ENCODE peak calls at places on chromosome 16, in nine cellular contexts. G, I, D, J, A, R, L, Z and Q are unnamed samples.

GRCh38 chr16:74257061-74257460 is 39.6 kb upstream of the PSMD7 start:
- DNase-seq in R (no peak), J (no peak), A (no peak), Z (no peak), D (peak), G (no peak), I (no peak), L (no peak), Q (no peak)

GRCh38 chr16:11792404-11793260 is 4.4 kb downstream of the ZC3H7A start:
- DNase-seq in J (no peak), A (no peak), Z (peak), R (no peak), I (peak), D (no peak), L (peak), G (no peak), Q (no peak)

GRCh38 chr16:6317924-6318323 is 1014.7 kb upstream of the RBFOX1 start:
- DNase-seq in L (no peak), G (no peak), R (no peak), I (no peak), A (no peak), D (no peak), J (peak), Z (no peak), Q (no peak)

GRCh38 chr16:53433930-53434435 is 288 bp upstream of the RBL2 start:
- DNase-seq in L (no peak), R (no peak), I (no peak), D (no peak), J (no peak), G (peak), A (no peak), Z (no peak), Q (no peak)

GRCh38 chr16:87431926-87432325 is 39.8 kb downstream of the MAP1LC3B start:
- DNase-seq in J (no peak), D (no peak), Z (no peak), R (no peak), A (no peak), G (no peak), L (no peak), I (no peak), Q (no peak)

GRCh38 chr16:28623172-28623711 is 13.4 kb upstream of the SULT1A1 start:
- DNase-seq in G (no peak), Z (peak), D (no peak), I (no peak), A (no peak), J (peak), R (peak), L (peak), Q (peak)

GRCh38 chr16:81553080-81553813 is 108.6 kb downstream of the CMIP start:
- DNase-seq in J (no peak), R (no peak), Z (peak), D (no peak), L (no peak), G (no peak), I (no peak), A (no peak), Q (peak)

GRCh38 chr16:68265078-68265925 is 976 bp downstream of the SLC7A6 start:
- DNase-seq in J (peak), R (no peak), L (peak), Z (peak), I (peak), A (no peak), G (no peak), D (peak), Q (no peak)

GRCh38 chr16:66199189-66199588 is 167.3 kb upstream of the CDH5 start:
- DNase-seq in I (no peak), R (no peak), J (no peak), G (no peak), A (no peak), L (no peak), D (peak), Z (no peak), Q (no peak)

GRCh38 chr16:66427871-66428681 is 981 bp downstream of the BEAN1 start:
- DNase-seq in L (no peak), G (no peak), Z (no peak), R (peak), J (peak), D (no peak), I (no peak), A (no peak), Q (no peak)

GRCh38 chr16:54342001-54342776 is 55.6 kb upstream of the IRX3 start:
- DNase-seq in A (no peak), I (peak), R (peak), Z (no peak), D (no peak), J (no peak), L (no peak), G (no peak), Q (no peak)

GRCh38 chr16:15949210-15950166 is at the start of gene ABCC1:
- DNase-seq in J (peak), L (peak), R (peak), D (no peak), I (peak), A (no peak), G (no peak), Z (peak), Q (peak)

GRCh38 chr16:69921125-69921524 is 30.0 kb upstream of the CLEC18A start:
- DNase-seq in L (no peak), I (no peak), Z (no peak), A (no peak), D (no peak), J (no peak), G (no peak), R (no peak), Q (no peak)

GRCh38 chr16:54651440-54651839 is 279.2 kb upstream of the IRX5 start:
- DNase-seq in Z (no peak), G (no peak), D (no peak), L (no peak), J (peak), I (no peak), A (no peak), R (no peak), Q (no peak)

GRCh38 chr16:80265624-80266306 is 275.0 kb upstream of the DYNLRB2 start:
- DNase-seq in D (no peak), L (no peak), I (no peak), Z (no peak), A (no peak), R (no peak), G (no peak), J (no peak), Q (no peak)

GRCh38 chr16:28193530-28194423 is 18.0 kb downstream of the XPO6 start:
- DNase-seq in D (no peak), L (no peak), A (no peak), R (no peak), I (no peak), G (no peak), Z (no peak), J (no peak), Q (no peak)

GRCh38 chr16:28166394-28167208 is 45.2 kb downstream of the XPO6 start:
- DNase-seq in A (no peak), Z (no peak), L (no peak), I (no peak), D (no peak), G (no peak), R (no peak), J (no peak), Q (no peak)

GRCh38 chr16:67184453-67185002 is 765 bp upstream of the MATCAP1 start:
- DNase-seq in I (no peak), L (no peak), Z (no peak), A (no peak), D (no peak), G (no peak), J (no peak), R (peak), Q (no peak)

GRCh38 chr16:79601092-79601977 is 798 bp upstream of the MAF start:
- DNase-seq in L (peak), Z (peak), R (peak), D (no peak), G (no peak), A (no peak), J (peak), I (peak), Q (peak)

GRCh38 chr16:75398333-75398732 is 35.0 kb downstream of the CFDP1 start:
- DNase-seq in J (no peak), D (no peak), A (no peak), R (no peak), Z (no peak), I (no peak), G (no peak), L (no peak), Q (no peak)

GRCh38 chr16:75012380-75013081 is 13.7 kb downstream of the ZNRF1 start:
- DNase-seq in R (no peak), I (no peak), L (no peak), Z (no peak), J (no peak), A (no peak), G (no peak), D (no peak), Q (no peak)

GRCh38 chr16:75660726-75661302 is 13.2 kb downstream of the TERF2IP start:
- DNase-seq in A (no peak), D (no peak), J (no peak), Z (no peak), G (no peak), L (no peak), I (no peak), R (no peak), Q (no peak)

GRCh38 chr16:71479420-71479819 is 9.7 kb downstream of the ZNF19 start:
- DNase-seq in L (peak), R (no peak), G (no peak), J (peak), A (no peak), I (no peak), D (no peak), Z (no peak), Q (no peak)

GRCh38 chr16:88086571-88087516 is 135.6 kb downstream of the BANP start:
- DNase-seq in J (no peak), A (no peak), G (no peak), D (no peak), Z (no peak), L (no peak), R (no peak), I (no peak), Q (no peak)

GRCh38 chr16:55035037-55035436 is 104.4 kb downstream of the IRX5 start:
- DNase-seq in R (no peak), I (no peak), G (no peak), L (no peak), Z (peak), J (peak), D (no peak), A (no peak), Q (peak)

GRCh38 chr16:60392380-60392779 is 1643.9 kb downstream of the CDH8 start:
- DNase-seq in I (no peak), R (no peak), L (no peak), Z (no peak), G (no peak), A (no peak), J (no peak), D (no peak), Q (no peak)

GRCh38 chr16:72819345-72819744 is 228.6 kb downstream of the ZFHX3 start:
- DNase-seq in G (no peak), R (no peak), Z (no peak), D (no peak), I (no peak), J (no peak), L (no peak), A (no peak), Q (no peak)

GRCh38 chr16:12184419-12184831 is 207.9 kb downstream of the SNX29 start:
- DNase-seq in I (no peak), A (no peak), L (no peak), Z (no peak), D (no peak), R (no peak), G (no peak), J (no peak), Q (no peak)

GRCh38 chr16:56848056-56848936 is 16.7 kb upstream of the SLC12A3 start:
- DNase-seq in A (no peak), Z (no peak), J (no peak), I (no peak), D (no peak), G (no peak), L (no peak), R (no peak), Q (peak)

GRCh38 chr16:278863-279366 is 1.5 kb upstream of the ARHGDIG start:
- DNase-seq in G (peak), I (no peak), D (no peak), R (peak), A (peak), Z (peak), L (no peak), J (peak), Q (no peak)

GRCh38 chr16:56517206-56517605 is 2.6 kb downstream of the BBS2 start:
- DNase-seq in I (no peak), A (no peak), Z (no peak), J (no peak), D (no peak), G (no peak), L (no peak), R (no peak), Q (no peak)

GRCh38 chr16:1054660-1055556 is 17.6 kb upstream of the SSTR5 start:
- DNase-seq in G (no peak), A (no peak), J (peak), L (peak), D (no peak), I (peak), Z (peak), R (peak), Q (no peak)

GRCh38 chr16:84266451-84266850 is 26.6 kb upstream of the KCNG4 start:
- DNase-seq in A (peak), R (no peak), L (peak), Z (no peak), D (no peak), J (peak), I (no peak), G (no peak), Q (no peak)

GRCh38 chr16:69930117-69930776 is 20.9 kb upstream of the CLEC18A start:
- DNase-seq in I (peak), Z (peak), A (no peak), L (peak), D (no peak), J (peak), G (no peak), R (no peak), Q (no peak)

GRCh38 chr16:24088767-24089166 is 167.4 kb upstream of the CACNG3 start:
- DNase-seq in L (no peak), A (no peak), R (no peak), I (no peak), G (no peak), D (no peak), Z (no peak), J (peak), Q (no peak)

GRCh38 chr16:74999683-75000480 is 1.1 kb downstream of the ZNRF1 start:
- DNase-seq in R (peak), L (peak), I (peak), J (peak), Z (peak), D (no peak), A (no peak), G (no peak), Q (peak)

GRCh38 chr16:29182501-29182900 is 197.6 kb downstream of the LAT start:
- DNase-seq in Z (no peak), R (peak), A (no peak), I (no peak), L (no peak), D (no peak), J (no peak), G (no peak), Q (peak)

GRCh38 chr16:10558305-10558704 is 22.1 kb downstream of the EMP2 start:
- DNase-seq in A (no peak), D (no peak), Z (peak), L (no peak), I (peak), R (no peak), J (no peak), G (no peak), Q (no peak)

GRCh38 chr16:51359141-51359960 is 208.3 kb upstream of the SALL1 start:
- DNase-seq in D (no peak), R (no peak), A (no peak), I (no peak), Z (no peak), L (peak), G (no peak), J (peak), Q (no peak)

GRCh38 chr16:89092013-89092412 is 1.6 kb upstream of the ACSF3 start:
- DNase-seq in L (no peak), G (no peak), J (no peak), I (no peak), A (no peak), Z (no peak), D (no peak), R (no peak), Q (peak)

GRCh38 chr16:89090182-89090630 is 3.4 kb upstream of the ACSF3 start:
- DNase-seq in J (no peak), R (no peak), L (no peak), A (no peak), D (no peak), Z (peak), I (no peak), G (no peak), Q (no peak)

GRCh38 chr16:89090669-89091426 is 2.8 kb upstream of the ACSF3 start:
- DNase-seq in R (no peak), L (no peak), I (no peak), J (no peak), D (no peak), Z (peak), G (no peak), A (no peak), Q (no peak)

GRCh38 chr16:89087922-89088321 is 5.7 kb upstream of the ACSF3 start:
- DNase-seq in L (no peak), G (no peak), A (no peak), I (no peak), J (no peak), Z (no peak), R (peak), D (no peak), Q (peak)

DNA sequence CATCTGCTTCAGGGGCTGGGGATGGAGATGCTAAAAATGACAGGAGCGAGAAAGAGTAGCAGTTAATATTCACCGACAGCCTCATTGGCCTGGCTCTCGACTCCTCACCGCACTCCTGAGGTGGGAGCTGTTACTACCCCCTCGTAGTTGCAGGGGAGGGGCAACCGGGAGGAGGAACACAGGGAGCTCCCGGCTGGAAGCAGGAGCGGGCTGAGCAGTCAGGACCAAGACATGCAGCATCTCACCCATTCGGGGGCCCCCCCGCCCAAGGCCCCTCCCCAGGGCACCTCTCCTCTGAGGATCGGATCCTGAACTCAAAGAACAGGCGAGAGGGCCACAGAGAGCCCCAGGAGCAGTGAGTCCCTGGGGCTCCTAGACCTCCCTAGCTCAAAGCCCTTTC is 4.5 kb upstream of the ACSF3 start:
- DNase-seq in G (no peak), J (peak), A (no peak), R (peak), D (no peak), L (no peak), I (no peak), Z (no peak), Q (peak)
- TF ChIP-seq POLR2AphosphoS5 in G (no peak), J (no peak), A (no peak), R (no peak), D (no peak), L (no peak), I (no peak), Z (no peak), Q (no peak)

DNA sequence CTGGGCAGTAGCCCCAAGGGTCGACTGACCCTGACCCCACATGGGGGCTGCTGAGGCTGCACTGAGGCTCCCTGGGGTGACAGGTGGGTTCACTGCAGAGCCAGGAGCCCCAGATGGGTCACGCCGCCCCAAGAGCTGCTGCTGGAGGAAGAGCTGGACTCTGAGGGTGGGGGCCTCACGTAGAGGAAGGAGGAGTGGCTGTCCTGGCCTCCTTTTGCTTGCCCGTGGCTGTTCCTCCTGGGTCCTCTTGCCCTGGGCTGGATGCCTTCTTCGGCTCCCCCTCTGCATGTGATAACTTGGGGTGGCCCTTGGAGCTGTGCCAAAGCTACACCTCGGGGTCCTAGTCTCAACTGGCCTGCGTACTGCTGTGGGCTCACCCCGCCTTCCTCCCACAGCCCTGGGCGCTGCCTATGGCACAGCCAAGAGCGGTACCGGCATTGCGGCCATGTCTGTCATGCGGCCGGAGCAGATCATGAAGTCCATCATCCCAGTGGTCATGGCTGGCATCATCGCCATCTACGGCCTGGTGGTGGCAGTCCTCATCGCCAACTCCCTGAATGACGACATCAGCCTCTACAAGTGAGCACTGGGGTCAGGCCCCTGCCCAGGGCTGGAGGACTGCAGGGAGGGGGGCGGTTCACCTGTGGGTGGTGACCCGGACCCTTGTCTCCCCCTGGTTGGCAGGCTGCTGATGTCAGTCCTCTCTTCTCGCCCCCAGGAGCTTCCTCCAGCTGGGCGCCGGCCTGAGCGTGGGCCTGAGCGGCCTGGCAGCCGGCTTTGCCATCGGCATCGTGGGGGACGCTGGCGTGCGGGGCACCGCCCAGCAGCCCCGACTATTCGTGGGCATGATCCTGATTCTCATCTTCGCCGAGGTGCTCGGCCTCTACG is 1.1 kb upstream of the AMDHD2 start:
- DNase-seq in D (no peak), R (peak), Z (no peak), J (no peak), I (no peak), L (no peak), A (no peak), G (no peak), Q (peak)
- H3K4me3 ChIP-seq in D (peak), R (peak), Z (no peak), J (no peak), I (no peak), L (no peak), A (no peak), G (no peak), Q (peak)

GRCh38 chr16:31215287-31216115 is 1.4 kb downstream of the PYDC1 start:
- DNase-seq in I (peak), L (peak), D (no peak), Z (peak), A (no peak), G (no peak), R (peak), J (peak), Q (peak)
- TF ChIP-seq POLR2AphosphoS5 in I (peak), L (no peak), D (no peak), Z (no peak), A (no peak), G (no peak), R (no peak), J (peak), Q (peak)

DNA sequence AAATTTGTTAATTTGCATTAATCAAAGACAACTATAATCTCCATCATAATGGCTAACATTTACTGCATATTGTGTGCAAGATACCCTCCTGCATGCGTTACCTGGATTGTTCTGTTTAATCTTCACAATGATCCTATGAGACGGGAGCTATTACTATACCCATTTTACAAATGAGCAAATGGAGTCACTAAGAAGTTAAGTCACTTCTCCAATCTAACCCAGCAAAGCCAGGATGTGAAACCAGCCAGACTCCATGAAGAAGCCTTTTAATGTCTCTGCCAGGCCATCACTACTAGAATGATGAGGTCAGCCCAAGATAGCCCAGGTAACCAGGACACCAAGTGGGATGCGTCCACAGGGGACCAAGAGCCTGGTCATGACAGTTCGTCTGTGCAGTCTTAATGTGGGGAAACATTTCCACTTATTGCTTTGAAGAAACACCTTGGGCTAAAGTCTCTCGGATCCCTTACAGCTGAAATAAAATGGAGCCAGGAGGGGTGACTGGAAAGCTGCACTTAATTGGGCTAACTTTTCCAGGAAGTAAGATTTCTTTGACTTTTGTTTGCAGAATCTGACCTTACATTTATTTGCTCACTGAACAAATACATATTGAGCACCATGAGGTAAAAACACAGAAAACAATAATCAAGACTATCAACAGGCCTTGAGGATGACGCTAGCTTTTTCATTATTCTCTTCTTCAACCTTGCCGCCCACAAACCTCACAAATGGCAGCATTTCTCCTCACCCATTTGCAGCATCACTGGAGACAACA is 910 bp upstream of the SHCBP1 start:
- DNase-seq in J (no peak), I (no peak), R (no peak), A (no peak), D (no peak), Z (no peak), G (no peak), L (no peak), Q (no peak)
- H3K4me3 ChIP-seq in J (no peak), I (no peak), R (no peak), A (no peak), D (no peak), Z (no peak), G (no peak), L (no peak), Q (no peak)